ENCODE peak calls at places on chromosomes 4 and X, in four cellular contexts. One of them, this sample, is unnamed.

GRCh38 chr4:126354784-126355183 is 1040.0 kb downstream of the FAT4 start:
- DNase-seq in activated CD4-positive, alpha-beta T cell treated with anti-CD3 and anti-CD28 coated beads for 48 hours: no peak
- DNase-seq in NT2/D1: no peak
- DNase-seq in HL-60: no peak
- DNase-seq in this sample: no peak

GRCh38 chr4:128528793-128529553 is 241.4 kb upstream of the PGRMC2 start:
- DNase-seq in NT2/D1: peak
- DNase-seq in HL-60: no peak
- DNase-seq in activated CD4-positive, alpha-beta T cell treated with anti-CD3 and anti-CD28 coated beads for 48 hours: no peak
- DNase-seq in this sample: no peak

GRCh38 chrX:147913570-147913969 is 1.9 kb downstream of the FMR1 start:
- DNase-seq in activated CD4-positive, alpha-beta T cell treated with anti-CD3 and anti-CD28 coated beads for 48 hours: no peak
- DNase-seq in HL-60: no peak
- DNase-seq in NT2/D1: no peak
- DNase-seq in this sample: no peak

GRCh38 chrX:149152941-149153340 is 352.2 kb downstream of the IDS start:
- DNase-seq in NT2/D1: no peak
- DNase-seq in activated CD4-positive, alpha-beta T cell treated with anti-CD3 and anti-CD28 coated beads for 48 hours: no peak
- DNase-seq in HL-60: no peak
- DNase-seq in this sample: no peak

GRCh38 chr4:4386296-4386735 is 586 bp upstream of the NSG1 start:
- DNase-seq in NT2/D1: no peak
- DNase-seq in activated CD4-positive, alpha-beta T cell treated with anti-CD3 and anti-CD28 coated beads for 48 hours: peak
- DNase-seq in HL-60: peak
- DNase-seq in this sample: peak

GRCh38 chrX:150205011-150205410 is 158.1 kb upstream of the MAMLD1 start:
- DNase-seq in HL-60: no peak
- DNase-seq in NT2/D1: no peak
- DNase-seq in activated CD4-positive, alpha-beta T cell treated with anti-CD3 and anti-CD28 coated beads for 48 hours: no peak
- DNase-seq in this sample: no peak

GRCh38 chr4:83390965-83391364 is 56.3 kb upstream of the HPSE start:
- DNase-seq in activated CD4-positive, alpha-beta T cell treated with anti-CD3 and anti-CD28 coated beads for 48 hours: no peak
- DNase-seq in HL-60: no peak
- DNase-seq in NT2/D1: no peak
- DNase-seq in this sample: no peak

GRCh38 chrX:53441531-53442321 is 7.6 kb upstream of the HSD17B10 start:
- DNase-seq in HL-60: peak
- DNase-seq in NT2/D1: peak
- DNase-seq in activated CD4-positive, alpha-beta T cell treated with anti-CD3 and anti-CD28 coated beads for 48 hours: peak
- DNase-seq in this sample: peak

GRCh38 chrX:53379008-53379710 is 43.3 kb downstream of the SMC1A start:
- DNase-seq in HL-60: no peak
- DNase-seq in activated CD4-positive, alpha-beta T cell treated with anti-CD3 and anti-CD28 coated beads for 48 hours: no peak
- DNase-seq in NT2/D1: no peak
- DNase-seq in this sample: no peak

GRCh38 chr4:137993232-137993631 is 248.9 kb downstream of the SLC7A11 start:
- DNase-seq in activated CD4-positive, alpha-beta T cell treated with anti-CD3 and anti-CD28 coated beads for 48 hours: no peak
- DNase-seq in NT2/D1: no peak
- DNase-seq in HL-60: no peak
- DNase-seq in this sample: no peak

GRCh38 chr4:1792832-1793495 is at the start of gene FGFR3:
- DNase-seq in NT2/D1: peak
- DNase-seq in activated CD4-positive, alpha-beta T cell treated with anti-CD3 and anti-CD28 coated beads for 48 hours: peak
- DNase-seq in HL-60: no peak
- DNase-seq in this sample: peak

GRCh38 chr4:101753702-101754101 is 36.8 kb upstream of the BANK1 start:
- DNase-seq in NT2/D1: no peak
- DNase-seq in activated CD4-positive, alpha-beta T cell treated with anti-CD3 and anti-CD28 coated beads for 48 hours: no peak
- DNase-seq in HL-60: no peak
- DNase-seq in this sample: no peak